ENCODE peak calls at places on chromosomes 7 and 10, in five cellular contexts. B is transverse colon, X is breast epithelium, E is SK-N-SH, L is upper lobe of left lung. D is an unnamed sample.

GRCh38 chr7:55476852-55477780 is 95.2 kb downstream of the VOPP1 start:
- DNase-seq in X (no peak), B (no peak), L (no peak), E (no peak), D (no peak)

GRCh38 chr10:31187607-31188210 is 131.3 kb upstream of the ZEB1 start:
- DNase-seq in L (peak), B (no peak), X (no peak), E (no peak), D (no peak)

GRCh38 chr10:4947635-4948596 is 15.3 kb upstream of the AKR1C1 start:
- DNase-seq in L (no peak), X (no peak), B (no peak), E (no peak), D (no peak)

GRCh38 chr10:121337356-121337936 is 260.8 kb downstream of the FGFR2 start:
- DNase-seq in X (no peak), E (no peak), B (no peak), L (no peak), D (no peak)

GRCh38 chr10:126137557-126138221 is 241.3 kb downstream of the FANK1 start:
- DNase-seq in L (no peak), E (no peak), X (no peak), B (no peak), D (no peak)

GRCh38 chr7:82443044-82443800 is at the start of gene CACNA2D1:
- DNase-seq in L (peak), E (peak), B (peak), X (no peak), D (peak)

GRCh38 chr10:69958232-69958902 is 94.3 kb upstream of the MACROH2A2 start:
- DNase-seq in B (no peak), E (peak), L (no peak), X (no peak), D (peak)

GRCh38 chr10:62779487-62780248 is 24.9 kb upstream of the ADO start:
- DNase-seq in L (no peak), B (peak), X (no peak), E (no peak), D (peak)

GRCh38 chr10:100970914-100971811 is 1.9 kb downstream of the SEMA4G start:
- DNase-seq in E (no peak), B (peak), X (peak), L (no peak), D (peak)

GRCh38 chr10:14653271-14654161 is 121.2 kb downstream of the FAM107B start:
- DNase-seq in E (peak), B (no peak), X (peak), L (no peak), D (peak)

GRCh38 chr10:124649209-124649608 is 95.0 kb downstream of the FAM53B start:
- DNase-seq in B (no peak), E (peak), X (no peak), L (no peak), D (no peak)

GRCh38 chr7:158024881-158025280 is 562.7 kb downstream of the PTPRN2 start:
- DNase-seq in X (no peak), E (no peak), B (no peak), L (no peak), D (peak)

GRCh38 chr10:112821663-112822062 is 128.4 kb upstream of the TCF7L2 start:
- DNase-seq in E (no peak), B (no peak), X (no peak), L (no peak), D (no peak)

GRCh38 chr10:125115409-125115808 is 45.0 kb downstream of the CTBP2 start:
- DNase-seq in E (no peak), X (no peak), L (no peak), B (no peak), D (no peak)

GRCh38 chr7:13879994-13880686 is 109.3 kb downstream of the ETV1 start:
- DNase-seq in B (no peak), E (no peak), L (no peak), X (peak), D (no peak)

GRCh38 chr10:24891823-24892222 is 60.6 kb downstream of the PRTFDC1 start:
- DNase-seq in X (no peak), L (no peak), E (peak), B (no peak), D (no peak)

GRCh38 chr10:118832242-118832651 is 77.5 kb upstream of the CACUL1 start:
- DNase-seq in X (peak), B (peak), E (peak), L (no peak), D (peak)

GRCh38 chr7:139695616-139696015 is 82.2 kb downstream of the HIPK2 start:
- DNase-seq in X (no peak), L (no peak), B (no peak), E (no peak), D (no peak)

GRCh38 chr10:29039091-29039490 is 249.8 kb upstream of the LYZL1 start:
- DNase-seq in X (no peak), B (no peak), E (no peak), L (no peak), D (no peak)

GRCh38 chr7:129493555-129493954 is 8.8 kb upstream of the SMKR1 start:
- DNase-seq in X (no peak), B (no peak), L (no peak), E (no peak), D (no peak)

GRCh38 chr10:96830511-96831199 is 1.4 kb upstream of the LCOR start:
- DNase-seq in E (peak), B (peak), L (no peak), X (peak), D (peak)

GRCh38 chr7:26683277-26683676 is 181.1 kb downstream of the SKAP2 start:
- DNase-seq in B (no peak), X (no peak), L (no peak), E (no peak), D (no peak)

GRCh38 chr7:26686448-26686981 is 177.9 kb downstream of the SKAP2 start:
- DNase-seq in X (no peak), E (peak), L (no peak), B (no peak), D (no peak)

GRCh38 chr7:26688388-26688787 is 176.0 kb downstream of the SKAP2 start:
- DNase-seq in X (no peak), L (no peak), E (no peak), B (no peak), D (no peak)

GRCh38 chr7:26684447-26684846 is 179.9 kb downstream of the SKAP2 start:
- DNase-seq in X (no peak), B (no peak), E (no peak), L (no peak), D (no peak)

GRCh38 chr7:26685636-26686035 is 178.8 kb downstream of the SKAP2 start:
- DNase-seq in B (no peak), X (no peak), E (no peak), L (no peak), D (no peak)
- TF ChIP-seq POLR2AphosphoS5 in B (no peak), X (no peak), E (no peak), L (no peak), D (no peak)

DNA sequence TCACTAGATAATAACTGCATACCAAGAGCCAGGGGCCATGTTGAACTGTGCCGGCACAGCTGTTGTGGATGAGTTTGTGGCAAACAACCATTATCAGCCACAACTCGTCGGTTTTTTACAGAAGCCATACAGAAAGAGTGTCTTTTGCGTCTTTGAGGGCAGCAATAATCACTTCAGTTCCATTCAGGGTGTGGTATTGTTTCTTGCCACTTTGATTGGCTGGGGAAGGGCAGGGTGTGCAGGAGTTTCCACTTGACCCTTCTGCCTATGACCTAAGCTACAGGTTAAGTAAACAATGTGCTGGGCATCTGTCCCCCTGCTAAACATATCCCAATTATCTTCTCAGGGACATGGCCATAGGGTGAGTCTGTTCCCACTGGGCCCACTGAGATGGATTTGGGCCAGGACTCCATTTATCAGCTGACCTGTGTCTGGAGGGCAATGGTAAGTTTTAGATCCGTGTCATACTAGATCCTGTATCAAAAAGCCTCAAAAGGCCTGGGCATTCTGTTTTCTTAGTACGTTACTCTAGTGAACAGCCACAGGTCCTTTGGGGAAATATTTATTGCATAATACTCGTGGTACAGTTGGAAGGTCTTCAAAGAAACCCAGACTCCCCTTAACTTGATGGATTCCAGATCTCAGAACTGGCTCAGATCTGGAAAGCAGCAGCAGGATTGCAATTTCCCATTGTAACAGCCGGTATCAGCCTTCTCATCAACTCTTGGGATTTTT is 15.9 kb downstream of the ZNF3 start:
- DNase-seq in B (no peak), L (no peak), X (no peak), E (peak), D (no peak)
- TF ChIP-seq POLR2AphosphoS5 in B (peak), L (no peak), X (no peak), E (peak), D (peak)

DNA sequence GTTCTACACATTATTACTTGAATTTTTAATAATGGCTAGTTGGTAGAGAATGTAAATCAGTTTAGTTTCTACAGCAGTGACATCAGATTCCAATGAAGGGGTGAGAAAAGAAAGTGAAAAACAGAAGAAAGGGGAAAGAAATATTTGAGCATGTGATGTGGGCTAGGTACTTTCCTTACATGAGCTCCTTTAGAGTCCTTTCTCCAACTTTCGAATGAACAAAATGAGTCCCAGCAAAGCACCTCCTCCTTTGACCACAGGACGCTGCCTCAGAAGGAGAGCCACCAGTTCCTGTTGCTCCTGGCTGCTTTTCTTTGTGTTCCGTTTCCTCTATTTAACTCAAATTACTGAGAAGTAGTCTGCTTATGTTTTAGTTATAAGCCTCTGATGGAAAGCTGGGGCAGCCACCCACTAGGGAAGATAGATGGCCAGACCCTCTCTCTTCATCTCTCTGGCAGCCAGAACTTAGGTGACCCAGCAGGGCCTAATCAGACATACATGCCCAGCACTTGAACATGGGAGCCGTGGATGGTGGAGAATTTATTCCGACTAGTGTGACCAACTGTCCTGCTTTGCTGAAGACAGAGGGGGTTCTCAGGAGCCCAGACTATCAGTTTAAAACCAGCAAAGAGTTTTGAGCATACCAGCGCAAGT is 82.4 kb upstream of the NME8 start:
- DNase-seq in X (no peak), B (no peak), L (no peak), E (no peak), D (no peak)
- TF ChIP-seq POLR2AphosphoS5 in X (no peak), B (no peak), L (no peak), E (no peak), D (no peak)

DNA sequence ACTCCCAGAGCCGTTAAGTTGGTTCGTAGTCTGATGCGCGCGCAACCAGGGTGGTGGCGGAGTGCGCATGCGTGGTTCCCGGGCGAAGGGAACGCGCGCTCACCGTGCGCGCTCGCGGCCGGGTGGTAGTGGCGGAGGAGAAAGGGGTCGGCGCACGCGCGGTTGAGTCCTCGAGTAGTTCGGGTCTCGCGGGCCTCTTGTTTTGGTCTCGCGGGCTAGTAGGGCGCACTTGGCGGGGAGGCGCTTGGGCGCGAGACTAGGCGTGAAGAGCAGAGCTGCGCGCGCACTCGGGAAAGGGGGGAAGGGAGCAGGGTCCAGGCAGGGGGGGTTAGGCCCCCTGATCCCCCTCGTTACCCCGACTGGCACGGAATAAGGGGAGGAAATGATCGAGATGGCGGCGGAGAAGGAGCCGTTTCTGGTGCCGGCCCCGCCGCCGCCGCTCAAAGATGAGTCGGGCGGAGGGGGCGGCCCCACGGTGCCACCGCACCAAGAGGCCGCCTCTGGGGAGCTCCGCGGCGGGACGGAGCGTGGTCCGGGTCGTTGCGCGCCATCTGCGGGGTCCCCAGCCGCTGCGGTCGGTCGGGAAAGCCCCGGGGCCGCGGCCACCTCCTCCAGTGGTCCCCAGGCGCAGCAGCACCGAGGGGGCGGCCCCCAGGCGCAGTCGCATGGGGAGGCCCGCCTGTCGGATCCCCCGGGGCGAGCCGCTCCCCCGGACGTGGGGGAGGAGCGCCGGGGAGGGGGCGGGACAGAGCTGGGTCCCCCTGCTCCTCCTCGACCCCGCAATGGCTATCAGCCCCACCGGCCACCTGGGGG is at the start of gene MEPCE:
- DNase-seq in B (peak), E (peak), L (peak), X (peak), D (peak)
- TF ChIP-seq POLR2AphosphoS5 in B (peak), E (peak), L (peak), X (no peak), D (no peak)

GRCh38 chr10:105953056-105953455 is 1211.5 kb downstream of the SORCS1 start:
- DNase-seq in L (no peak), B (no peak), E (no peak), X (no peak), D (no peak)

GRCh38 chr10:105956550-105956949 is 1208.0 kb downstream of the SORCS1 start:
- DNase-seq in B (no peak), E (no peak), X (no peak), L (no peak), D (no peak)

GRCh38 chr10:105950410-105950809 is 1214.1 kb downstream of the SORCS1 start:
- DNase-seq in B (peak), E (peak), L (no peak), X (no peak), D (peak)

DNA sequence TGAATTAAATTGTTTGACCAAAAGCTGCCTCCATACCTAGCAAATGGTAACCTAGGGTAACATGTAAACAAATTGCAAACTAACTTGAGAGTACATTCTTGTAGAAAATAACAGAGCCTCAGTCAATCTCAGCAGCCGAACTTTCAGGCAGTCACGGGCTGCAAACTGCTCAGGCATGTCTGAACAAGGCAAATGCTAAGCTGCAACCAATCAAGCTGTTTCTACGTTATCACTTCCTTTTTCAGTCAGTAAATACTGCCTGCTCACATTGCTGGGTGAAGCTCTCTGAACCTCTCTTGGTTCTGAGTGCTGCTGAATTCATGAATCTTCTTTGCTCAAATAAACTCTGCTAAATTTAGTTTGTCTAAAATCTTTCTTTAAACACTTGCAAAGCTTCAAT is 1212.4 kb downstream of the SORCS1 start:
- DNase-seq in B (no peak), E (no peak), X (peak), L (no peak), D (peak)
- TF ChIP-seq POLR2AphosphoS5 in B (peak), E (no peak), X (no peak), L (no peak), D (no peak)

DNA sequence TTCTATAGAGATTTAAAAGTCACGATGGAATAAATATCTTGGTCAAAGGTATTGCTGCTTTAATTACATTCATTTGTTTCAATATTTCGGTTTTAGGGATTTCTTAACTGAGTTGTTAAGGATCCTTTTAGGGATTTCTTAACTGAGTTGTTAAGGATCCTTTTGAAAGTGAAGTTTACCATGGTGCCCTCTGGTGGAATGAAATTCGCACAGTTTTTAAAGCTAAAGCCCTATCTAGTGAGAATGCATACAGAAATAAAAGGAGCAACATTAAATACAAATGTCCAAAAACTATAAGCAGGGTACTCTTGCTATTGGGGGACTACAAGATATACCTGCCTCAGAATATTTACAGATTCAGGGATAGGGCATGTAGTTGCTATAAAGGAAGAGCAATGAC is 193.7 kb downstream of the RNLS start:
- DNase-seq in L (no peak), X (no peak), E (no peak), B (peak), D (no peak)
- TF ChIP-seq POLR2AphosphoS5 in L (no peak), X (no peak), E (no peak), B (no peak), D (no peak)

GRCh38 chr10:2951235-2951835 is 116.0 kb upstream of the PFKP start:
- DNase-seq in X (no peak), L (no peak), E (no peak), B (no peak), D (no peak)
- TF ChIP-seq POLR2AphosphoS5 in X (no peak), L (no peak), E (no peak), B (no peak), D (no peak)

D was measured in stomach.